ENCODE peak calls at places on chromosomes 1 and 21, in five cellular contexts. J is upper lobe of right lung, L is OCI-LY7, H is Panc1, B is GM06990. S is an unnamed sample.

GRCh38 chr1:72837781-72838180 is 555.4 kb upstream of the NEGR1 start:
- DNase-seq in J (no peak), L (no peak), H (no peak), B (no peak), S (no peak)

GRCh38 chr1:49356594-49356993 is 579.9 kb upstream of the BEND5 start:
- DNase-seq in J (no peak), L (no peak), H (no peak), B (no peak), S (no peak)

GRCh38 chr1:114997510-114997909 is 32.1 kb upstream of the TSHB start:
- DNase-seq in J (no peak), L (no peak), H (no peak), B (no peak), S (no peak)

GRCh38 chr1:181588631-181589030 is 105.3 kb downstream of the CACNA1E start:
- DNase-seq in J (no peak), L (no peak), H (no peak), B (no peak), S (no peak)

GRCh38 chr21:40615503-40616376 is 231.2 kb downstream of the DSCAM start:
- DNase-seq in J (no peak), L (no peak), H (no peak), B (no peak), S (no peak)

GRCh38 chr1:109397451-109398342 is at the start of gene SORT1:
- DNase-seq in J (peak), L (peak), H (no peak), B (peak), S (peak)

GRCh38 chr1:2611621-2612437 is 21.0 kb downstream of the MMEL1 start:
- DNase-seq in J (peak), L (no peak), H (no peak), B (no peak), S (peak)

GRCh38 chr1:245588250-245588649 is 433.5 kb downstream of the KIF26B start:
- DNase-seq in J (peak), L (no peak), H (no peak), B (no peak), S (no peak)

GRCh38 chr1:234755449-234755863 is 145.5 kb upstream of the IRF2BP2 start:
- DNase-seq in J (peak), L (no peak), H (no peak), B (no peak), S (peak)

GRCh38 chr1:95013948-95014574 is 58.7 kb downstream of the ALG14 start:
- DNase-seq in J (no peak), L (no peak), H (no peak), B (no peak), S (no peak)

GRCh38 chr1:234585333-234586055 is 24.5 kb downstream of the IRF2BP2 start:
- DNase-seq in J (no peak), L (no peak), H (no peak), B (no peak), S (no peak)

GRCh38 chr1:51705035-51705434 is 88.1 kb downstream of the OSBPL9 start:
- DNase-seq in J (no peak), L (no peak), H (no peak), B (no peak), S (no peak)

GRCh38 chr1:209877109-209877764 is 49.5 kb downstream of the UTP25 start:
- DNase-seq in J (no peak), L (no peak), H (no peak), B (no peak), S (no peak)

GRCh38 chr1:213931804-213932203 is 56.0 kb upstream of the PROX1 start:
- DNase-seq in J (no peak), L (no peak), H (no peak), B (no peak), S (no peak)

GRCh38 chr1:89953072-89953626 is 41.8 kb upstream of the ZNF326 start:
- DNase-seq in J (no peak), L (peak), H (peak), B (peak), S (no peak)

GRCh38 chr1:54815086-54815876 is 14.2 kb upstream of the TTC22 start:
- DNase-seq in J (no peak), L (no peak), H (no peak), B (no peak), S (no peak)

GRCh38 chr1:40384413-40384762 is 10.9 kb downstream of the SMAP2 start:
- DNase-seq in J (no peak), L (peak), H (no peak), B (no peak), S (no peak)

GRCh38 chr1:26338670-26339069 is 15.3 kb downstream of the CRYBG2 start:
- DNase-seq in J (no peak), L (no peak), H (no peak), B (no peak), S (no peak)

GRCh38 chr1:29543586-29543985 is 307.3 kb downstream of the PTPRU start:
- DNase-seq in J (peak), L (no peak), H (no peak), B (no peak), S (no peak)

GRCh38 chr1:40059292-40059959 is 18.9 kb downstream of the CAP1 start:
- DNase-seq in J (no peak), L (peak), H (no peak), B (peak), S (no peak)

DNA sequence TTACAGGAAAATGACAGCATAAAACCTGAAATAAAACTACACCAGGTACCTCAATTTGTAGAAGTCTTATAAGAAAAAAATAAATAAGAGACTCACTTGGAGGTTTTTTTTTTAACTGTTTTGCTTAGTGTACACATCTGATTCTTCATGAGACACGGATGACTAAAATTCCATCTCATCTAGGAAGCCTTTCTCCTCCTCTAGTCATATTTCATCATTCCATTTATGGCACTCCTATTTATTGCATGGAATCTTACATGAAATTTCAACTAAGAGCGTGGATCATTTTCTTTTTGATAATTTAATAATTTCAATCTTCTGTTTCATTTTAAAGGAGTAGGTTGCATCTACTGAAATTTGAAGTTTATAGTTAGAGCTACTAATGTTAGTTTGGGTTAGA is 1.6 kb upstream of the PTGS2 start:
- DNase-seq in J (no peak), L (no peak), H (no peak), B (no peak), S (no peak)
- H3K4me3 ChIP-seq in J (peak), L (no peak), H (no peak), B (no peak), S (no peak)

GRCh38 chr1:154971341-154971998 is 923 bp upstream of the SHC1 start:
- DNase-seq in J (no peak), L (no peak), H (no peak), B (no peak), S (no peak)
- H3K4me3 ChIP-seq in J (peak), L (peak), H (peak), B (peak), S (peak)

DNA sequence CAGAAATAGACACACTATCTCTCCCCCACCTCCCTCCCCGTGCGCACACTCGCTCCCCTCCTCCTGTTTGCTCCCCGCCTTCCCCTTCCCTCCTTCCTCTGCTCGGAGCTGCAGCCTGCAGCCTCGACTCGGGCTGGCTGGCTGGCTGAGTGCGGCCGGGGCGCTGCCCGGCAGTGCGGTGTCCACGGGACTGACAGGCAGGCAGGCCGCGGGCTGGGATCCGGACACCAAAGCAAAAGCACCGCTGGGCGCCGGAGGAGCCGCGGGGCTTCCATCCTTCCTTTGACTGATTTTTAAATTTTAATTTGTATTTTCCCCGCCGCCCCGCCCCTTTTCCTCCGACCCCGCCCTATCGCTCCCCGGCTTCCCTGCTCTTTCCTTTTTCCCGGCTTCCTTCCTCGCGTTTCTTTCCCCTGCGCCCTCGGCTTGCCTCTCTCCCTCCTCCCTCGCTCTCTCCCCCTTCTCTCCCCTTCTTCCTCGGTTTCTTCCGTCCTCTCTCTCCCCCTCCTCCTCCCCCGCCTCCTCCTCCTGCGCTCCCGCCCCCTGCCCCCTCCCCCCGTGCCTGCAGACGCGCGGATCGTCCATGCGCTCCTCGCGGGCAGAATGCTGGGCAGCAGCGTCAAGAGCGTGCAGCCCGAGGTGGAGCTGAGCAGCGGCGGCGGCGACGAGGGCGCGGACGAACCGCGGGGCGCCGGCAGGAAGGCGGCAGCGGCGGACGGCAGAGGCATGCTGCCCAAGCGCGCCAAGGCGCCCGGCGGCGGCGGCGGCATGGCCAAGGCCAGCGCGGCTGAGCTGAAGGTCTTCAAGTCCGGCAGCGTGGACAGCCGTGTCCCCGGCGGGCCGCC is 109.4 kb downstream of the NAV1 start:
- DNase-seq in J (peak), L (no peak), H (no peak), B (no peak), S (peak)
- H3K4me3 ChIP-seq in J (peak), L (no peak), H (peak), B (no peak), S (peak)

DNA sequence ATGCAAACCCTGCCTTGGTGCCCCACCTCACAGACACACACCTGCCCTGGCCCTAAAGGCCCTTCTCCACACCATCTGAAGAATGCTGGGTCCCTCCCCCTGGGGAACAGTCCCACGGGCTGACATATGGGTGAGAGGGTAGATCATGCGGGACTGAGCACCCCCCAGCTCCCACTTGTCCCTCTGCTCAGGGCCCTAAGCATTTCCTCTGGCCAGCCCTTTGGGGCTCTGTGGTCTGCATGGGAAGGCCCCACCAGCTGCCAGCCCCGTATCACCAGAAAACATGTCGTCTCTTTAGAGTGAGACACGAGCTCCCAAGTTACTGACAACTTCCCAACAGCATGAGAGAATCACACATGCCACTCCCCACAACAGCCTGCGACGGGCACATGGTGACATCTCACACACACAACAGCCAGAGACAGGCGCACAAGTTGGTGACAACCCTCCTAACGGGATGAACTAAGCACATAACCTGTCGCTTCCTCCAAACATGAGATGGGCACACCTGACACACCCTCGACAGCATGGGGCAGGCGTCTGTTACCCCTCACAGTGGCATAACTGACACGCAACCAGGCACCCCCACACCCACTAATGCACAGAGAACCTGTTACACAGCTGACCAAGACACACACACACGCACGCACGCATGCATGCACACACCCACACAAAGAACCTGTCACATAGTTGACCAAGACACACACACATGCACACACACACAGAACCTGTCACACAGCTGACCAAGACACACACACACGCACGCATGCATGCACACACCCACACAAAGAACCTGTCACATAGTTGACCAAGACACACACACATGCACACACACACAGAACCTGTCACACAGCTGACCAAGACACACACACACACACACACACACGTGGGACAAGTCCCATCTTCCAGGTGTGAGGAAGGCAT is 41.2 kb downstream of the AHDC1 start:
- DNase-seq in J (no peak), L (no peak), H (no peak), B (no peak), S (no peak)
- H3K4me3 ChIP-seq in J (no peak), L (no peak), H (no peak), B (no peak), S (no peak)

DNA sequence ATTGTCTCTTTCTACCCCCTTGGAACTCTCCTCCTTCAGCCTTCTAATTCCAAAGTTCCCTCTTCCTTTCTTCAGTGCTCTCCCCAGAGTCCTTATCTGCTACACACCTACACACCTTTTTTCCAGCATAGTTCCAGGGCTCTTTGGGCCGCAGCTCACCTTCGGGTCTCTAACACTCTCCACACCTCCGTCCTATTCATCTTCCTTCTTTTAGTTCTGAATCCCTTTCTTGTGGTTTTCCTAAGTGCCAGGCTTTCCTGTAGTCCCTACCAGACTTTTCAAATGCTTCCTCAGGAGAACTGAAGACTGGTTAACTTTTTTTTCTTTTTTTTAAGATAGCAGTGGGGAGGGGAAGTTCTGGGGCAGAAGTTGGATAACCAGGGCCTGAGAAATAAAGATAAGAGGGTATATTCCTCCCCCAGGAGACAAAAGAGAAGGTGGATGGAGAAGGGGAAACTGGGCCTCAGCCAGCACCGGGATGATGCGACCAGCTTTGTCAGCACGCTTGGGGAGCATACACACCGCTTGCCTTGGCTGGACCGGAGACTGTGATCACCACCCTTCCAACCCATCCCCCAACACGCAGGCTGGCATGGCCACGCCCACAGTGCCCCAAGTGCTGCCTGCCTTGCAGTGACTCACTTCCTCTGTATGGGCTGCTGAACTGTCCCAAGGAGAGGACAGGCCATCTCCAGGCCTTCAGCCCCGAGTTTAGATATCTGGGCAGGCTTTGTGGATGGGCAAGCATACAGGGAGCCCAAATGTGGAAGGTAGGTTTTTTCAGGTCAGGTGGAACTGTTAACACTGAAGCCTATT is 2.5 kb upstream of the CERS2 start:
- DNase-seq in J (peak), L (peak), H (peak), B (peak), S (peak)
- H3K4me3 ChIP-seq in J (no peak), L (no peak), H (peak), B (no peak), S (peak)

GRCh38 chr1:207031016-207031415 is 1.5 kb downstream of the C1orf116 start:
- DNase-seq in J (no peak), L (no peak), H (no peak), B (no peak), S (no peak)
- H3K4me3 ChIP-seq in J (peak), L (no peak), H (no peak), B (no peak), S (peak)

GRCh38 chr1:110783292-110783918 is 89.5 kb upstream of the CD53 start:
- DNase-seq in J (no peak), L (peak), H (peak), B (peak), S (peak)

GRCh38 chr1:110785055-110785454 is 87.9 kb upstream of the CD53 start:
- DNase-seq in J (no peak), L (no peak), H (no peak), B (no peak), S (no peak)

GRCh38 chr1:110785612-110786011 is 87.3 kb upstream of the CD53 start:
- DNase-seq in J (no peak), L (no peak), H (no peak), B (no peak), S (no peak)

GRCh38 chr1:110787328-110788071 is 85.4 kb upstream of the CD53 start:
- DNase-seq in J (no peak), L (peak), H (no peak), B (peak), S (no peak)

DNA sequence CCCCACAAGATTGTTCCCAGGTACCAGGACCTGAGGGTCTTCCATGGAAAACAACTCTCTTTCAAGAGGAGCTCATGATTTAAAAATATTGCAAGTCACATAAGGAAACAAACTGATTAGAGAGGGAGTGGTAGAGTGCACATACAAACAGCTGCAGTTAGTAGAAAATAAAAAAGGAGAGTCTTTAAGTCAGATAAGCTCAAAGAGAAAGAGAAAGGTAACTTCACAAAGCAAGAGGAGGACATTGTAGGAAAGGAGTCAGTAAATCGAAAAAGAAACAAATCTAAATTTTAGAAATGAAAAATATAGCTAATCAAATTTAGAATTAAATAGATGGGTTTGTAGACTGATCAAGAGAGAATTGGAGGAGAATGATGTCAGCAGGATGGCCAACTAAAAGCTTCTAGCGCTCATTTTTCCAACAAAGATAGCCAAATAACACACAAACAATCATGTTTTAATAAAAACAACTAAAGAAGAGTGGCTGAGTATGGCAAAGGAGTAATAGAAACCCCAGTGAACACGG is 86.1 kb upstream of the CD53 start:
- DNase-seq in J (no peak), L (no peak), H (no peak), B (no peak), S (no peak)
- H3K4me3 ChIP-seq in J (no peak), L (peak), H (no peak), B (peak), S (no peak)

GRCh38 chr1:19815801-19816736 is 986 bp upstream of the RNF186 start:
- DNase-seq in J (no peak), L (peak), H (no peak), B (no peak), S (peak)

GRCh38 chr1:19818324-19818723 is 3.2 kb upstream of the RNF186 start:
- DNase-seq in J (no peak), L (no peak), H (no peak), B (no peak), S (no peak)

GRCh38 chr1:19814681-19815503 is at the start of gene RNF186:
- DNase-seq in J (peak), L (peak), H (no peak), B (no peak), S (peak)

GRCh38 chr1:19819701-19820100 is 4.6 kb upstream of the RNF186 start:
- DNase-seq in J (no peak), L (no peak), H (no peak), B (no peak), S (no peak)

GRCh38 chr1:19817160-19817559 is 2.1 kb upstream of the RNF186 start:
- DNase-seq in J (no peak), L (no peak), H (no peak), B (no peak), S (no peak)
- H3K4me3 ChIP-seq in J (no peak), L (no peak), H (no peak), B (no peak), S (no peak)

S was measured in lower lobe of right lung.